ENCODE peak calls at places on chromosomes 11 and 22, in five cellular contexts. J is SK-N-SH, V is GM12891, C is K562, R is HepG2. O is an unnamed sample.

GRCh38 chr11:75776546-75776945 is 8.0 kb downstream of the DGAT2 start:
- DNase-seq in R (no peak), C (no peak), V (no peak), J (no peak), O (no peak)

GRCh38 chr11:16542353-16542752 is 186.0 kb upstream of the SOX6 start:
- DNase-seq in V (no peak), J (no peak), C (no peak), R (no peak), O (no peak)

GRCh38 chr11:110251837-110252236 is 44.6 kb downstream of the RDX start:
- DNase-seq in C (no peak), J (no peak), V (no peak), R (no peak), O (no peak)

GRCh38 chr11:117706322-117706814 is 90.6 kb downstream of the DSCAML1 start:
- DNase-seq in V (no peak), J (no peak), C (no peak), R (no peak), O (no peak)

GRCh38 chr11:79439430-79439892 is 1.4 kb downstream of the TENM4 start:
- DNase-seq in R (no peak), V (no peak), C (no peak), J (peak), O (no peak)

GRCh38 chr22:40746428-40747220 is 67.3 kb downstream of the MCHR1 start:
- DNase-seq in C (no peak), J (no peak), V (no peak), R (no peak), O (no peak)

GRCh38 chr11:36222755-36223635 is 66.2 kb downstream of the COMMD9 start:
- DNase-seq in C (no peak), V (no peak), R (no peak), J (no peak), O (no peak)

GRCh38 chr11:48012051-48012391 is 31.7 kb downstream of the PTPRJ start:
- DNase-seq in R (no peak), C (no peak), V (no peak), J (no peak), O (no peak)

GRCh38 chr11:21465203-21465602 is 727.7 kb upstream of the ANO5 start:
- DNase-seq in J (no peak), R (no peak), C (no peak), V (no peak), O (no peak)

GRCh38 chr11:8826901-8827560 is 84.0 kb upstream of the AKIP1 start:
- DNase-seq in R (no peak), C (peak), J (no peak), V (no peak), O (no peak)

GRCh38 chr22:30057375-30057774 is 22.9 kb upstream of the HORMAD2 start:
- DNase-seq in R (no peak), J (no peak), C (no peak), V (no peak), O (no peak)

GRCh38 chr11:64290352-64290751 is 750 bp upstream of the KCNK4 start:
- DNase-seq in C (no peak), R (no peak), V (no peak), J (no peak), O (no peak)

GRCh38 chr11:102446606-102447005 is 6.0 kb downstream of the TMEM123 start:
- DNase-seq in V (no peak), C (no peak), J (no peak), R (no peak), O (no peak)

GRCh38 chr11:64415996-64416728 is 57.2 kb downstream of the RPS6KA4 start:
- DNase-seq in V (no peak), C (no peak), J (no peak), R (no peak), O (no peak)

GRCh38 chr22:17198188-17199130 is 20.8 kb downstream of the ADA2 start:
- DNase-seq in R (no peak), C (peak), V (no peak), J (no peak), O (no peak)
- TF ChIP-seq POLR2AphosphoS5 in R (no peak), C (no peak), V (no peak), J (no peak), O (no peak)

DNA sequence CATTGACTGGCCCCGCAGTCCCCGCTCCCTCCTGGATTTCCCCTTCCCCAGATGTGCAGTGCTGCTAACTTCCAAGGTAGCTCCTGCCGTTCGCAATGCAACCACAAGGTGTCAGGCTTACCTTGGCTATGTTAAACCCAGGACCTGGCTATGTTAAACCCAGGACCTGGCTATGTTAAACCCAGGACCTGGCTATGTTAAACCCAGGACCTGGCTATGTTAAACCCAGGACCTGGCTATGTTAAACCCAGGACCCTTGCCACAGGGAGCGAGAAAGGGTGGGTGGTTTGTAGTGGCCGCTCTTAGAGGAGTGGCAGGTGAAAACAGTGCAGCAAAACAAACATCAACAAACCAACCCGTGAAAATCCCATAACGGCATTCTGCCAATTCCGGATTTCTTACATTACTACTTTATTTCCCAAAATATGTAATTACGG is 2.9 kb upstream of the ADAMTS8 start:
- DNase-seq in C (peak), R (peak), V (no peak), J (peak), O (no peak)
- TF ChIP-seq TAF1 in C (no peak), R (no peak), V (no peak), J (no peak), O (no peak)

DNA sequence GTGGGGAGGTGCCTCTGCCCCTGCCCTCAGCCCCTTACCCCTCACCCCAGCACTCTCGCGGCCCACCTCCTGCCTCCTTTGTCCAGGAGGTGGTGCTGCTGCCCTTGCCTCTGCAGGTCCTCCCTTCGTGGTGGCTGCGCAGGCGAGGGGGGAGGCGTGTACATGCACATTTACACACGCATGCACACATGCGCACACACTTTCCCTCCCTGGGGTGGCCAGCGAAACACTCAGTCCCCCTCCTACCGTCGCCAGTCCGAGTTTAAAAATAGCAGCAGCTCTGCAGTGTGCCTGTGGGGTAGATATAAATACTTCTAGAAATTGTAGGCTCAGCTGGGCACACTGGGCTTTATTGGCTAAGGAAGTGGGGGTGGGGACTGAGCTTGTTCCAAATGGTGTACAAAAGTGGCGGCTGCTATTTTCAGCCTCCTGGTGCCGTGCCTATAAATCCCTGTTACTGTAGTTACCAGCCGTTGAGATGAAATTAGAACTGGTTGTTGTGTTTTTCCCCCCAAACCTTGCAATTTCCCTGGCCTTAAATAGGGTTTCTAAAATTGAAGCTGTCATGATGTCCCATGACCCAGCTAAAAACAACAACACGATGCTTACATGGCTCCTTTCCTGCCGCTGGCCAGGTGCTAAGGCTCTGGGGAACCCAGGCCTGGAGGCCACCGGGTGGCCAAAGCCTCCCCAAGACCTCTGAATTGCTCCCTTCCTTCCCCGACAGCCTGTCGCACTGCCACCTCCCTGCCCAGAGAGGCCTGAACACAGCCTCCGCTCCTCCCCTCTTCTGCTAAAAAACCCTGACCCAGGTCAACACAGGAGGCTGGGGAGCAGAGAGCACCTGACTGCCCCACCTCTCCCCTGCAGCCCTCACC is 12.4 kb downstream of the PICK1 start:
- DNase-seq in C (peak), R (no peak), V (no peak), J (peak), O (no peak)
- TF ChIP-seq POLR2AphosphoS5 in C (no peak), R (no peak), V (no peak), J (no peak), O (no peak)

GRCh38 chr11:57248780-57249383 is 11.8 kb upstream of the APLNR start:
- DNase-seq in R (peak), C (peak), J (peak), V (no peak), O (no peak)
- TF ChIP-seq TAF1 in R (no peak), C (no peak), J (no peak), V (no peak), O (no peak)

DNA sequence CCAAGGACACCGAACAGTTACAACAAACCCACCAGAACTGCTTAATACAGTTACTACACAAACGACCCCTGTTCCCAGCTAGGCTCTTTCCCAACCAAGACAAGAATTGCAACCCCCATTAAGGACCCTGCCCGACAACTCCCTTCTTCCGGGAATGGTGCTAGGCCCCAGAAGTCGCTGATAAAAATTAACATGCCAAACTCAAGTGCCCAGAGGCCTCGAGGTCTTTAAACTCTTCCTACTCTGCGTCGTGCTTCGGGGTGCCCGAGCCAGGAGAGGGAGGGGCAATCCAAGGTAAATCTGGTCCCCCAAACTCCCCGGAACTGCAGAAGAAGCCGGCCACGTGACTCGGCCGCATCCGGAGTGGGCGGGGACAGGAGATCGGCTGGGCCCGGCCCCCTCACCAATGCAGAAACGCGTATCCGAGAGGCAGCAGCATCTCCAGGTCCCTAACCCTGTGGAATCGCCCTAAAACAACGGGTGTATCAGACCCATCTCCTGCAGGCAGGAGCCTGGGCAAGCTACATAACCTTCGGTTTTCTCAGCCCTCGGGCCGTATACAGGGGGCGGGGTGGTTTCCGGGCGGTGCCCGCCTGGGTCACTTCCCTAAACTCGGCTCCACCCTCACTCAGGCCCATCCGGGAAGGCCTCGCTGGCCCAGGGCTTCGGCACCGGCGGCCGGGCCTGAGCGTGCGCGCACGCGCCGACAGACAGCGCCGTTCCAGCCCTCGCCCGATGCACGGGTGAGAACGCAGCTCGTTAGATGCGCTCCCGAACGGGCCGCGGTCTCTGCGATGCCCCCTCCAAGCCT is 1.1 kb downstream of the CFL1 start:
- DNase-seq in V (no peak), J (peak), R (peak), C (peak), O (peak)
- TF ChIP-seq POLR2AphosphoS5 in V (peak), J (no peak), R (peak), C (no peak), O (peak)

GRCh38 chr11:101444851-101445250 is 139.0 kb downstream of the TRPC6 start:
- DNase-seq in R (no peak), V (no peak), C (no peak), J (no peak), O (no peak)

GRCh38 chr11:101444164-101444563 is 139.6 kb downstream of the TRPC6 start:
- DNase-seq in V (no peak), C (no peak), J (no peak), R (no peak), O (no peak)

GRCh38 chr11:101442171-101442570 is 141.6 kb downstream of the TRPC6 start:
- DNase-seq in J (no peak), C (no peak), R (no peak), V (no peak), O (no peak)

GRCh38 chr11:101441747-101442146 is 142.1 kb downstream of the TRPC6 start:
- DNase-seq in R (no peak), V (no peak), C (no peak), J (no peak), O (no peak)

GRCh38 chr11:101442936-101443521 is 140.8 kb downstream of the TRPC6 start:
- DNase-seq in C (no peak), R (no peak), V (no peak), J (no peak), O (no peak)
- TF ChIP-seq TAF1 in C (no peak), R (no peak), V (no peak), J (no peak), O (no peak)

GRCh38 chr11:30775123-30775522 is 189.0 kb upstream of the MPPED2 start:
- DNase-seq in R (no peak), V (no peak), C (no peak), J (no peak), O (no peak)

GRCh38 chr11:30774451-30774850 is 188.3 kb upstream of the MPPED2 start:
- DNase-seq in J (no peak), V (no peak), R (no peak), C (no peak), O (no peak)

DNA sequence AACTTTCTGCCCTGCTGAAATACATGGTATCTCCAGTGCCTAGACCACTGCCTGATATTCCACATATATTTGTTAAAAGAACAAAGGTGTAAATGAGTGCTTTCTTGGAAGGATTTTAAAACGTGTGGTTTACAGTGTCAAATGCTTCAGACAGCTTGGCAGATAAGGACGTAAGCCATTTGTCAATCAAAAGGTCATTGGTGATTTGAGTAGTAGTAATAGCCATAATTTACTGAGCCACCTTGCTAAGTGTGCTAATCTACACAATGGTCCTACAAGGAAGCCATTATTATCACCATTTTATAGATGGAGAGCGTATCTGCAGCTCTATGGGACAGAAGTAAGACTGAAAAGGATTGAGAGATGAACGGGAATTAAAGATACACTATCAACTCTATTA is 186.8 kb upstream of the MPPED2 start:
- DNase-seq in C (no peak), V (no peak), R (no peak), J (no peak), O (no peak)
- TF ChIP-seq POLR2AphosphoS5 in C (no peak), V (no peak), R (no peak), J (no peak), O (no peak)

GRCh38 chr22:46008836-46009596 is 32.1 kb upstream of the WNT7B start:
- DNase-seq in V (no peak), R (no peak), J (no peak), C (no peak), O (no peak)

GRCh38 chr22:46007848-46008261 is 30.9 kb upstream of the WNT7B start:
- DNase-seq in C (no peak), V (no peak), J (peak), R (no peak), O (no peak)

GRCh38 chr22:46006379-46007002 is 29.5 kb upstream of the WNT7B start:
- DNase-seq in C (peak), J (peak), V (peak), R (peak), O (peak)

GRCh38 chr22:46008291-46008690 is 31.3 kb upstream of the WNT7B start:
- DNase-seq in C (no peak), R (no peak), V (no peak), J (peak), O (no peak)

GRCh38 chr22:46007003-46007847 is 30.3 kb upstream of the WNT7B start:
- DNase-seq in C (no peak), R (no peak), J (peak), V (no peak), O (no peak)
- TF ChIP-seq TAF1 in C (no peak), R (no peak), J (no peak), V (no peak), O (no peak)